ENCODE peak calls at places on chromosomes 4 and X, in six cellular contexts. O, I, K, J, P and V are unnamed samples.

GRCh38 chrX:70360366-70360765 is 62.7 kb upstream of the GDPD2 start:
- DNase-seq in O (no peak), I (no peak), K (no peak), J (no peak), P (no peak), V (no peak)

GRCh38 chr4:73251384-73251783 is 7.2 kb downstream of the ANKRD17 start:
- DNase-seq in O (no peak), I (no peak), K (no peak), J (no peak), P (no peak), V (no peak)

GRCh38 chr4:10006604-10007435 is 14.5 kb downstream of the SLC2A9 start:
- DNase-seq in O (no peak), I (no peak), K (no peak), J (no peak), P (no peak), V (peak)

GRCh38 chr4:24770111-24770584 is 25.2 kb upstream of the SOD3 start:
- DNase-seq in O (no peak), I (no peak), K (no peak), J (no peak), P (no peak), V (no peak)

GRCh38 chr4:39898015-39898414 is 79.7 kb downstream of the PDS5A start:
- DNase-seq in O (no peak), I (no peak), K (no peak), J (no peak), P (no peak), V (no peak)

GRCh38 chr4:82562553-82562854 is 716 bp upstream of the TMEM150C start:
- DNase-seq in O (no peak), I (no peak), K (no peak), J (no peak), P (no peak), V (no peak)

GRCh38 chrX:47707031-47707780 is 48.2 kb upstream of the UXT start:
- DNase-seq in O (no peak), I (no peak), K (no peak), J (no peak), P (no peak), V (no peak)

GRCh38 chr4:150033937-150034336 is 44.3 kb upstream of the DCLK2 start:
- DNase-seq in O (no peak), I (peak), K (no peak), J (no peak), P (no peak), V (no peak)

GRCh38 chr4:6445403-6446129 is 26.8 kb downstream of the PPP2R2C start:
- DNase-seq in O (no peak), I (no peak), K (no peak), J (no peak), P (no peak), V (no peak)

GRCh38 chrX:47556045-47556623 is 4.9 kb upstream of the ARAF start:
- DNase-seq in O (peak), I (peak), K (peak), J (peak), P (peak), V (peak)

GRCh38 chrX:41491267-41492004 is 44.3 kb downstream of the NYX start:
- DNase-seq in O (peak), I (peak), K (no peak), J (no peak), P (no peak), V (no peak)

GRCh38 chr4:57550143-57550542 is 440.0 kb upstream of the IGFBP7 start:
- DNase-seq in O (no peak), I (no peak), K (no peak), J (no peak), P (no peak), V (no peak)

GRCh38 chrX:69277961-69278795 is 112.9 kb upstream of the PJA1 start:
- DNase-seq in O (no peak), I (no peak), K (no peak), J (no peak), P (no peak), V (no peak)

GRCh38 chr4:70992354-70992753 is 1.1 kb upstream of the DCK start:
- DNase-seq in O (no peak), I (no peak), K (no peak), J (no peak), P (no peak), V (no peak)

GRCh38 chr4:146458594-146458993 is 63.1 kb downstream of the SLC10A7 start:
- DNase-seq in O (no peak), I (no peak), K (peak), J (no peak), P (no peak), V (no peak)

GRCh38 chrX:13000311-13000811 is 25.5 kb downstream of the TMSB4X start:
- DNase-seq in O (no peak), I (no peak), K (no peak), J (no peak), P (no peak), V (peak)

GRCh38 chr4:178881937-178882336 is 1439.7 kb upstream of the AGA start:
- DNase-seq in O (no peak), I (no peak), K (no peak), J (no peak), P (no peak), V (no peak)

GRCh38 chr4:16129336-16129735 is 45.5 kb upstream of the PROM1 start:
- DNase-seq in O (no peak), I (no peak), K (no peak), J (no peak), P (no peak), V (no peak)

GRCh38 chr4:98929341-98930267 is 671 bp upstream of the EIF4E start:
- DNase-seq in O (peak), I (no peak), K (peak), J (peak), P (no peak), V (peak)

GRCh38 chr4:53706422-53707032 is 115.2 kb upstream of the LNX1 start:
- DNase-seq in O (no peak), I (no peak), K (no peak), J (no peak), P (no peak), V (peak)

GRCh38 chrX:25596881-25597280 is 541.3 kb upstream of the MAGEB18 start:
- DNase-seq in O (no peak), I (no peak), K (no peak), J (no peak), P (no peak), V (no peak)

GRCh38 chrX:7215842-7216241 is 67.9 kb upstream of the PUDP start:
- DNase-seq in O (no peak), I (no peak), K (no peak), J (no peak), P (no peak), V (no peak)

GRCh38 chr4:183571350-183572076 is 66.7 kb downstream of the ING2 start:
- DNase-seq in O (no peak), I (peak), K (no peak), J (no peak), P (no peak), V (peak)

GRCh38 chr4:81084029-81084428 is 53.5 kb downstream of the BMP3 start:
- DNase-seq in O (no peak), I (no peak), K (no peak), J (no peak), P (no peak), V (peak)

GRCh38 chrX:153769865-153770605 is 6.0 kb downstream of the PLXNB3 start:
- DNase-seq in O (no peak), I (no peak), K (no peak), J (no peak), P (no peak), V (no peak)

GRCh38 chr4:8311096-8312068 is 41.8 kb downstream of the HTRA3 start:
- DNase-seq in O (no peak), I (no peak), K (no peak), J (no peak), P (no peak), V (no peak)

GRCh38 chr4:74953647-74954046 is 20.7 kb downstream of the PARM1 start:
- DNase-seq in O (no peak), I (no peak), K (no peak), J (no peak), P (no peak), V (no peak)

GRCh38 chr4:113327513-113327912 is 278.1 kb downstream of the ANK2 start:
- DNase-seq in O (no peak), I (no peak), K (no peak), J (no peak), P (no peak), V (no peak)

GRCh38 chrX:3271485-3272186 is 74.8 kb downstream of the MXRA5 start:
- DNase-seq in O (no peak), I (no peak), K (no peak), J (no peak), P (no peak), V (peak)

GRCh38 chr4:169791527-169792156 is 33.9 kb upstream of the HPF1 start:
- DNase-seq in O (no peak), I (no peak), K (no peak), J (no peak), P (peak), V (peak)

GRCh38 chrX:47687249-47687648 is 28.3 kb upstream of the UXT start:
- DNase-seq in O (no peak), I (no peak), K (no peak), J (no peak), P (no peak), V (no peak)

GRCh38 chrX:123093792-123094191 is 90.3 kb upstream of the GRIA3 start:
- DNase-seq in O (no peak), I (no peak), K (no peak), J (no peak), P (no peak), V (no peak)

GRCh38 chrX:12804655-12805054 is 13.4 kb downstream of the PRPS2 start:
- DNase-seq in O (no peak), I (no peak), K (no peak), J (no peak), P (no peak), V (peak)

GRCh38 chrX:3962511-3963350 is 249.3 kb upstream of the PRKX start:
- DNase-seq in O (no peak), I (peak), K (no peak), J (no peak), P (peak), V (no peak)

GRCh38 chr4:122500852-122501501 is 44.5 kb upstream of the IL2 start:
- DNase-seq in O (no peak), I (no peak), K (no peak), J (no peak), P (no peak), V (no peak)

GRCh38 chr4:123580981-123581664 is 184.5 kb downstream of the SPRY1 start:
- DNase-seq in O (no peak), I (no peak), K (no peak), J (no peak), P (no peak), V (no peak)

GRCh38 chr4:38678078-38678477 is 14.1 kb downstream of the KLF3 start:
- DNase-seq in O (no peak), I (no peak), K (no peak), J (no peak), P (no peak), V (no peak)

GRCh38 chr4:159141193-159141592 is 38.3 kb downstream of the RAPGEF2 start:
- DNase-seq in O (no peak), I (no peak), K (no peak), J (no peak), P (no peak), V (no peak)

GRCh38 chr4:15906024-15906443 is 32.5 kb downstream of the FGFBP1 start:
- DNase-seq in O (no peak), I (peak), K (peak), J (no peak), P (no peak), V (peak)